ENCODE peak calls at places on chromosomes 16 and 17, in ten cellular contexts. One of them, this sample, is unnamed.

GRCh38 chr16:22300427-22301071 is 3.3 kb downstream of the POLR3E start:
- DNase-seq in A549: peak
- DNase-seq in EH: peak
- DNase-seq in H7: peak
- DNase-seq in T-helper 9 cell: no peak
- DNase-seq in HCEC 1CT: peak
- DNase-seq in fibroblast of pulmonary artery: peak
- DNase-seq in activated CD4-positive, CD25-positive, alpha-beta regulatory T cell: no peak
- DNase-seq in HTR-8/SVneo: peak
- DNase-seq in HT1080: peak
- DNase-seq in this sample: peak

GRCh38 chr17:57557793-57558681 is 187.1 kb downstream of the CCDC182 start:
- DNase-seq in A549: peak
- DNase-seq in EH: peak
- DNase-seq in H7: no peak
- DNase-seq in T-helper 9 cell: no peak
- DNase-seq in HCEC 1CT: peak
- DNase-seq in fibroblast of pulmonary artery: peak
- DNase-seq in activated CD4-positive, CD25-positive, alpha-beta regulatory T cell: no peak
- DNase-seq in HTR-8/SVneo: peak
- DNase-seq in HT1080: peak
- DNase-seq in this sample: peak

GRCh38 chr17:2776589-2777241 is 19.5 kb upstream of the RAP1GAP2 start:
- DNase-seq in A549: no peak
- DNase-seq in EH: no peak
- DNase-seq in H7: peak
- DNase-seq in T-helper 9 cell: no peak
- DNase-seq in HCEC 1CT: no peak
- DNase-seq in fibroblast of pulmonary artery: no peak
- DNase-seq in activated CD4-positive, CD25-positive, alpha-beta regulatory T cell: no peak
- DNase-seq in HTR-8/SVneo: no peak
- DNase-seq in HT1080: no peak
- DNase-seq in this sample: no peak

GRCh38 chr17:4827399-4827798 is 5.7 kb upstream of the MINK1 start:
- DNase-seq in A549: no peak
- DNase-seq in EH: no peak
- DNase-seq in H7: no peak
- DNase-seq in T-helper 9 cell: no peak
- DNase-seq in HCEC 1CT: no peak
- DNase-seq in fibroblast of pulmonary artery: no peak
- DNase-seq in activated CD4-positive, CD25-positive, alpha-beta regulatory T cell: no peak
- DNase-seq in HTR-8/SVneo: no peak
- DNase-seq in HT1080: no peak
- DNase-seq in this sample: no peak

GRCh38 chr17:29583324-29584248 is 5.9 kb downstream of the GIT1 start:
- DNase-seq in A549: no peak
- DNase-seq in EH: no peak
- DNase-seq in H7: no peak
- DNase-seq in T-helper 9 cell: no peak
- DNase-seq in HCEC 1CT: no peak
- DNase-seq in fibroblast of pulmonary artery: no peak
- DNase-seq in activated CD4-positive, CD25-positive, alpha-beta regulatory T cell: no peak
- DNase-seq in HTR-8/SVneo: no peak
- DNase-seq in HT1080: no peak
- DNase-seq in this sample: peak

GRCh38 chr17:17025621-17026020 is 16.6 kb upstream of the MPRIP start:
- DNase-seq in A549: no peak
- DNase-seq in EH: no peak
- DNase-seq in H7: no peak
- DNase-seq in T-helper 9 cell: no peak
- DNase-seq in HCEC 1CT: no peak
- DNase-seq in fibroblast of pulmonary artery: no peak
- DNase-seq in activated CD4-positive, CD25-positive, alpha-beta regulatory T cell: no peak
- DNase-seq in HTR-8/SVneo: no peak
- DNase-seq in HT1080: no peak
- DNase-seq in this sample: no peak

GRCh38 chr17:1683489-1683888 is 1.2 kb downstream of the PRPF8 start:
- DNase-seq in A549: no peak
- DNase-seq in EH: no peak
- DNase-seq in H7: no peak
- DNase-seq in T-helper 9 cell: no peak
- DNase-seq in HCEC 1CT: no peak
- DNase-seq in fibroblast of pulmonary artery: no peak
- DNase-seq in activated CD4-positive, CD25-positive, alpha-beta regulatory T cell: no peak
- DNase-seq in HTR-8/SVneo: no peak
- DNase-seq in HT1080: no peak
- DNase-seq in this sample: no peak

GRCh38 chr17:17813055-17813724 is 23.6 kb downstream of the SREBF1 start:
- DNase-seq in A549: peak
- DNase-seq in EH: no peak
- DNase-seq in H7: no peak
- DNase-seq in T-helper 9 cell: no peak
- DNase-seq in HCEC 1CT: no peak
- DNase-seq in fibroblast of pulmonary artery: no peak
- DNase-seq in activated CD4-positive, CD25-positive, alpha-beta regulatory T cell: no peak
- DNase-seq in HTR-8/SVneo: no peak
- DNase-seq in HT1080: no peak
- DNase-seq in this sample: no peak

GRCh38 chr16:86531193-86531550 is 20.8 kb downstream of the FOXF1 start:
- DNase-seq in A549: no peak
- DNase-seq in EH: no peak
- DNase-seq in H7: no peak
- DNase-seq in T-helper 9 cell: no peak
- DNase-seq in HCEC 1CT: no peak
- DNase-seq in fibroblast of pulmonary artery: peak
- DNase-seq in activated CD4-positive, CD25-positive, alpha-beta regulatory T cell: no peak
- DNase-seq in HTR-8/SVneo: no peak
- DNase-seq in HT1080: no peak
- DNase-seq in this sample: no peak

GRCh38 chr17:66451188-66452149 is 149.1 kb downstream of the PRKCA start:
- DNase-seq in A549: peak
- DNase-seq in EH: no peak
- DNase-seq in H7: peak
- DNase-seq in T-helper 9 cell: no peak
- DNase-seq in HCEC 1CT: no peak
- DNase-seq in fibroblast of pulmonary artery: no peak
- DNase-seq in activated CD4-positive, CD25-positive, alpha-beta regulatory T cell: no peak
- DNase-seq in HTR-8/SVneo: no peak
- DNase-seq in HT1080: no peak
- DNase-seq in this sample: no peak

GRCh38 chr17:58083491-58084316 is 485 bp downstream of the DYNLL2 start:
- DNase-seq in A549: peak
- DNase-seq in EH: peak
- DNase-seq in H7: peak
- DNase-seq in T-helper 9 cell: peak
- DNase-seq in HCEC 1CT: peak
- DNase-seq in fibroblast of pulmonary artery: peak
- DNase-seq in activated CD4-positive, CD25-positive, alpha-beta regulatory T cell: peak
- DNase-seq in HTR-8/SVneo: peak
- DNase-seq in HT1080: peak
- DNase-seq in this sample: peak

GRCh38 chr17:77692571-77693161 is 265.8 kb upstream of the TNRC6C start:
- DNase-seq in A549: no peak
- DNase-seq in EH: peak
- DNase-seq in H7: no peak
- DNase-seq in T-helper 9 cell: no peak
- DNase-seq in HCEC 1CT: peak
- DNase-seq in fibroblast of pulmonary artery: no peak
- DNase-seq in activated CD4-positive, CD25-positive, alpha-beta regulatory T cell: no peak
- DNase-seq in HTR-8/SVneo: peak
- DNase-seq in HT1080: peak
- DNase-seq in this sample: peak

GRCh38 chr17:65455154-65455971 is 106.1 kb downstream of the AXIN2 start:
- DNase-seq in A549: no peak
- DNase-seq in EH: no peak
- DNase-seq in H7: no peak
- DNase-seq in T-helper 9 cell: no peak
- DNase-seq in HCEC 1CT: no peak
- DNase-seq in fibroblast of pulmonary artery: no peak
- DNase-seq in activated CD4-positive, CD25-positive, alpha-beta regulatory T cell: no peak
- DNase-seq in HTR-8/SVneo: no peak
- DNase-seq in HT1080: no peak
- DNase-seq in this sample: no peak

GRCh38 chr16:20380782-20381181 is 23.8 kb downstream of the PDILT start:
- DNase-seq in A549: no peak
- DNase-seq in EH: no peak
- DNase-seq in H7: no peak
- DNase-seq in T-helper 9 cell: no peak
- DNase-seq in HCEC 1CT: no peak
- DNase-seq in fibroblast of pulmonary artery: no peak
- DNase-seq in activated CD4-positive, CD25-positive, alpha-beta regulatory T cell: no peak
- DNase-seq in HTR-8/SVneo: no peak
- DNase-seq in HT1080: no peak
- DNase-seq in this sample: no peak

GRCh38 chr17:41521574-41522261 is 3.0 kb upstream of the KRT15 start:
- DNase-seq in A549: peak
- DNase-seq in EH: peak
- DNase-seq in H7: peak
- DNase-seq in T-helper 9 cell: no peak
- DNase-seq in HCEC 1CT: peak
- DNase-seq in fibroblast of pulmonary artery: peak
- DNase-seq in activated CD4-positive, CD25-positive, alpha-beta regulatory T cell: no peak
- DNase-seq in HTR-8/SVneo: peak
- DNase-seq in HT1080: peak
- DNase-seq in this sample: peak

GRCh38 chr16:75820672-75821071 is 94.4 kb upstream of the CPHXL start:
- DNase-seq in A549: peak
- DNase-seq in EH: no peak
- DNase-seq in H7: no peak
- DNase-seq in T-helper 9 cell: no peak
- DNase-seq in HCEC 1CT: no peak
- DNase-seq in fibroblast of pulmonary artery: no peak
- DNase-seq in activated CD4-positive, CD25-positive, alpha-beta regulatory T cell: no peak
- DNase-seq in HTR-8/SVneo: no peak
- DNase-seq in HT1080: peak
- DNase-seq in this sample: peak

GRCh38 chr16:2250652-2251280 is 621 bp downstream of the ECI1 start:
- DNase-seq in A549: peak
- DNase-seq in EH: peak
- DNase-seq in H7: no peak
- DNase-seq in T-helper 9 cell: peak
- DNase-seq in HCEC 1CT: peak
- DNase-seq in fibroblast of pulmonary artery: peak
- DNase-seq in activated CD4-positive, CD25-positive, alpha-beta regulatory T cell: no peak
- DNase-seq in HTR-8/SVneo: no peak
- DNase-seq in HT1080: peak
- DNase-seq in this sample: peak

GRCh38 chr16:48123104-48123788 is 32.5 kb downstream of the ABCC12 start:
- DNase-seq in A549: peak
- DNase-seq in EH: peak
- DNase-seq in H7: no peak
- DNase-seq in T-helper 9 cell: no peak
- DNase-seq in HCEC 1CT: peak
- DNase-seq in fibroblast of pulmonary artery: peak
- DNase-seq in activated CD4-positive, CD25-positive, alpha-beta regulatory T cell: peak
- DNase-seq in HTR-8/SVneo: peak
- DNase-seq in HT1080: peak
- DNase-seq in this sample: peak

GRCh38 chr17:51709867-51710266 is 448.6 kb downstream of the CA10 start:
- DNase-seq in A549: no peak
- DNase-seq in EH: no peak
- DNase-seq in H7: no peak
- DNase-seq in T-helper 9 cell: no peak
- DNase-seq in HCEC 1CT: no peak
- DNase-seq in fibroblast of pulmonary artery: no peak
- DNase-seq in activated CD4-positive, CD25-positive, alpha-beta regulatory T cell: no peak
- DNase-seq in HTR-8/SVneo: no peak
- DNase-seq in HT1080: no peak
- DNase-seq in this sample: no peak

GRCh38 chr16:67873435-67874146 is 739 bp downstream of the EDC4 start:
- DNase-seq in A549: no peak
- DNase-seq in EH: peak
- DNase-seq in H7: peak
- DNase-seq in T-helper 9 cell: no peak
- DNase-seq in HCEC 1CT: no peak
- DNase-seq in fibroblast of pulmonary artery: no peak
- DNase-seq in activated CD4-positive, CD25-positive, alpha-beta regulatory T cell: no peak
- DNase-seq in HTR-8/SVneo: no peak
- DNase-seq in HT1080: no peak
- DNase-seq in this sample: peak

GRCh38 chr16:4550587-4550986 is 5.6 kb upstream of the C16orf96 start:
- DNase-seq in A549: no peak
- DNase-seq in EH: peak
- DNase-seq in H7: no peak
- DNase-seq in T-helper 9 cell: no peak
- DNase-seq in HCEC 1CT: no peak
- DNase-seq in fibroblast of pulmonary artery: no peak
- DNase-seq in activated CD4-positive, CD25-positive, alpha-beta regulatory T cell: no peak
- DNase-seq in HTR-8/SVneo: no peak
- DNase-seq in HT1080: no peak
- DNase-seq in this sample: no peak

GRCh38 chr17:49362723-49363117 is 670 bp upstream of the ZNF652 start:
- DNase-seq in A549: no peak
- DNase-seq in EH: no peak
- DNase-seq in H7: no peak
- DNase-seq in T-helper 9 cell: no peak
- DNase-seq in HCEC 1CT: no peak
- DNase-seq in fibroblast of pulmonary artery: no peak
- DNase-seq in activated CD4-positive, CD25-positive, alpha-beta regulatory T cell: no peak
- DNase-seq in HTR-8/SVneo: no peak
- DNase-seq in HT1080: no peak
- DNase-seq in this sample: no peak

GRCh38 chr17:35084987-35085386 is 21.5 kb upstream of the RFFL start:
- DNase-seq in A549: peak
- DNase-seq in EH: peak
- DNase-seq in H7: no peak
- DNase-seq in T-helper 9 cell: no peak
- DNase-seq in HCEC 1CT: peak
- DNase-seq in fibroblast of pulmonary artery: peak
- DNase-seq in activated CD4-positive, CD25-positive, alpha-beta regulatory T cell: no peak
- DNase-seq in HTR-8/SVneo: peak
- DNase-seq in HT1080: peak
- DNase-seq in this sample: peak

GRCh38 chr16:86597126-86597879 is 19.0 kb downstream of the FOXL1 start:
- DNase-seq in A549: no peak
- DNase-seq in EH: no peak
- DNase-seq in H7: no peak
- DNase-seq in T-helper 9 cell: no peak
- DNase-seq in HCEC 1CT: no peak
- DNase-seq in fibroblast of pulmonary artery: no peak
- DNase-seq in activated CD4-positive, CD25-positive, alpha-beta regulatory T cell: no peak
- DNase-seq in HTR-8/SVneo: no peak
- DNase-seq in HT1080: no peak
- DNase-seq in this sample: no peak

GRCh38 chr17:8413321-8413720 is 15.7 kb upstream of the RNF222 start:
- DNase-seq in A549: no peak
- DNase-seq in EH: no peak
- DNase-seq in H7: no peak
- DNase-seq in T-helper 9 cell: no peak
- DNase-seq in HCEC 1CT: no peak
- DNase-seq in fibroblast of pulmonary artery: no peak
- DNase-seq in activated CD4-positive, CD25-positive, alpha-beta regulatory T cell: no peak
- DNase-seq in HTR-8/SVneo: no peak
- DNase-seq in HT1080: no peak
- DNase-seq in this sample: no peak

GRCh38 chr16:85416267-85417109 is 196.6 kb upstream of the GSE1 start:
- DNase-seq in A549: peak
- DNase-seq in EH: peak
- DNase-seq in H7: peak
- DNase-seq in T-helper 9 cell: peak
- DNase-seq in HCEC 1CT: no peak
- DNase-seq in fibroblast of pulmonary artery: peak
- DNase-seq in activated CD4-positive, CD25-positive, alpha-beta regulatory T cell: peak
- DNase-seq in HTR-8/SVneo: peak
- DNase-seq in HT1080: no peak
- DNase-seq in this sample: peak

GRCh38 chr16:7345423-7345822 is 12.8 kb downstream of the RBFOX1 start:
- DNase-seq in A549: no peak
- DNase-seq in EH: no peak
- DNase-seq in H7: no peak
- DNase-seq in T-helper 9 cell: no peak
- DNase-seq in HCEC 1CT: no peak
- DNase-seq in fibroblast of pulmonary artery: no peak
- DNase-seq in activated CD4-positive, CD25-positive, alpha-beta regulatory T cell: no peak
- DNase-seq in HTR-8/SVneo: no peak
- DNase-seq in HT1080: no peak
- DNase-seq in this sample: no peak

GRCh38 chr17:80539022-80539421 is 5.6 kb upstream of the RPTOR start:
- DNase-seq in A549: peak
- DNase-seq in EH: no peak
- DNase-seq in H7: peak
- DNase-seq in T-helper 9 cell: no peak
- DNase-seq in HCEC 1CT: no peak
- DNase-seq in fibroblast of pulmonary artery: no peak
- DNase-seq in activated CD4-positive, CD25-positive, alpha-beta regulatory T cell: no peak
- DNase-seq in HTR-8/SVneo: no peak
- DNase-seq in HT1080: peak
- DNase-seq in this sample: no peak